ENCODE peak calls at places on chromosomes 4 and X, in ten cellular contexts. D is C1 segment of cervical spinal cord; M is CD4-positive, alpha-beta T cell; K is anterior cingulate cortex; I is AML-193; C is stimulated activated CD4-positive, alpha-beta T cell treated with anti-CD3 and anti-CD28 coated beads, Interleukin-12 subunit alpha, Interleukin-12 subunit beta, amount 100 ng/mL, for 4 hours; Q is left ventricle myocardium superior; R is MCF 10A; W is AG04450; N is fibroblast of mammary gland. F is an unnamed sample.

GRCh38 chr4:25915359-25915716 is 1.3 kb downstream of the SMIM20 start:
- DNase-seq in D (no peak), M (no peak), K (no peak), I (no peak), C (no peak), Q (no peak), R (no peak), W (no peak), N (peak; percentile 86), F (no peak)

GRCh38 chr4:71392109-71392508 is 53.3 kb downstream of the SLC4A4 start:
- DNase-seq in D (no peak), M (no peak), K (no peak), I (no peak), C (no peak), Q (no peak), R (no peak), W (no peak), N (no peak), F (no peak)

GRCh38 chr4:185925910-185926360 is 113.9 kb upstream of the SORBS2 start:
- DNase-seq in D (no peak), M (no peak), K (no peak), I (no peak), C (no peak), Q (peak; percentile 50), R (no peak), W (no peak), N (no peak), F (no peak)

GRCh38 chr4:87529187-87529586 is at the start of gene SPARCL1:
- DNase-seq in D (no peak), M (no peak), K (peak; percentile 59), I (no peak), C (no peak), Q (peak; percentile 48), R (no peak), W (no peak), N (peak; percentile 23), F (no peak)

GRCh38 chrX:111372065-111372464 is 39.9 kb downstream of the DCX start:
- DNase-seq in D (no peak), M (no peak), K (no peak), I (no peak), C (no peak), Q (no peak), R (no peak), W (no peak), N (no peak), F (no peak)

GRCh38 chrX:111376897-111377601 is 34.9 kb downstream of the DCX start:
- DNase-seq in D (no peak), M (no peak), K (no peak), I (no peak), C (no peak), Q (no peak), R (no peak), W (no peak), N (no peak), F (no peak)

GRCh38 chrX:21708116-21708515 is 49.8 kb downstream of the SMPX start:
- DNase-seq in D (no peak), M (no peak), K (no peak), I (no peak), C (no peak), Q (no peak), R (peak; percentile 17), W (no peak), N (no peak), F (no peak)

GRCh38 chrX:70525733-70526132 is 81.1 kb downstream of the DLG3 start:
- DNase-seq in D (no peak), M (no peak), K (no peak), I (no peak), C (no peak), Q (no peak), R (no peak), W (no peak), N (no peak), F (no peak)

GRCh38 chrX:10077425-10078188 is 79.2 kb upstream of the CLCN4 start:
- DNase-seq in D (no peak), M (no peak), K (no peak), I (no peak), C (no peak), Q (no peak), R (peak; percentile 39), W (no peak), N (peak; percentile 54), F (no peak)

GRCh38 chr4:33395731-33396485 is 2675.7 kb downstream of the PCDH7 start:
- DNase-seq in D (no peak), M (no peak), K (no peak), I (no peak), C (no peak), Q (no peak), R (no peak), W (no peak), N (no peak), F (no peak)

GRCh38 chr4:10727140-10727880 is 42.7 kb upstream of the CLNK start:
- DNase-seq in D (no peak), M (no peak), K (no peak), I (no peak), C (no peak), Q (no peak), R (no peak), W (no peak), N (no peak), F (no peak)

GRCh38 chr4:153294631-153295030 is 49.9 kb upstream of the MND1 start:
- DNase-seq in D (no peak), M (no peak), K (no peak), I (no peak), C (no peak), Q (no peak), R (no peak), W (no peak), N (no peak), F (peak; percentile 37)

GRCh38 chr4:20367446-20367845 is 115.7 kb downstream of the SLIT2 start:
- DNase-seq in D (no peak), M (no peak), K (no peak), I (no peak), C (no peak), Q (no peak), R (no peak), W (no peak), N (no peak), F (no peak)

GRCh38 chr4:152032722-152033131 is 271.9 kb upstream of the GATB start:
- DNase-seq in D (no peak), M (no peak), K (no peak), I (no peak), C (no peak), Q (no peak), R (no peak), W (peak; percentile 59), N (peak; percentile 82), F (no peak)

GRCh38 chr4:17577660-17578481 is 873 bp downstream of the LAP3 start:
- DNase-seq in D (no peak), M (peak; percentile 25), K (peak; percentile 43), I (no peak), C (peak; percentile 36), Q (peak; percentile 50), R (peak; percentile 33), W (no peak), N (peak; percentile 32), F (no peak)

GRCh38 chrX:154458116-154458953 is at the start of gene PLXNA3:
- DNase-seq in D (peak; percentile 46), M (peak; percentile 63), K (peak; percentile 3), I (no peak), C (peak; percentile 62), Q (peak; percentile 73), R (peak; percentile 28), W (no peak), N (no peak), F (no peak)

GRCh38 chr4:85543832-85544231 is 68.9 kb downstream of the ARHGAP24 start:
- DNase-seq in D (no peak), M (no peak), K (no peak), I (no peak), C (no peak), Q (no peak), R (peak; percentile 11), W (no peak), N (peak; percentile 50), F (no peak)

GRCh38 chr4:181911420-181911819 is 331.8 kb upstream of the TENM3 start:
- DNase-seq in D (no peak), M (no peak), K (no peak), I (no peak), C (no peak), Q (no peak), R (no peak), W (peak; percentile 23), N (peak; percentile 70), F (no peak)

GRCh38 chrX:7574325-7574724 is 268.6 kb upstream of the VCX start:
- DNase-seq in D (no peak), M (no peak), K (no peak), I (no peak), C (no peak), Q (no peak), R (peak; percentile 68), W (no peak), N (peak; percentile 8), F (no peak)

GRCh38 chrX:153805436-153805835 is 11.0 kb downstream of the SSR4 start:
- DNase-seq in D (no peak), M (no peak), K (no peak), I (no peak), C (no peak), Q (no peak), R (no peak), W (no peak), N (no peak), F (no peak)

F was measured in NCI-H1048.